ENCODE peak calls at places on chromosomes 6 and 20, in six cellular contexts. K is spleen, L is neural progenitor cell, O is AG09309, B is Peyer's patch, J is WERI-Rb-1. F is an unnamed sample.

GRCh38 chr6:32194825-32195651 is 2.6 kb upstream of the GPSM3 start:
- DNase-seq in B (peak; percentile 40), O (peak; percentile 18), K (no peak), L (peak; percentile 53), J (peak; percentile 74), F (no peak)

GRCh38 chr20:19880256-19881079 is 122.4 kb downstream of the RIN2 start:
- DNase-seq in B (no peak), K (no peak), J (no peak), L (no peak), O (peak; percentile 72), F (no peak)

GRCh38 chr20:4780245-4780644 is 58.5 kb downstream of the PRND start:
- DNase-seq in J (no peak), K (no peak), B (no peak), O (no peak), L (no peak), F (no peak)

GRCh38 chr20:20021835-20022234 is 4.7 kb downstream of the NAA20 start:
- DNase-seq in K (no peak), O (no peak), J (no peak), L (no peak), B (no peak), F (no peak)

GRCh38 chr20:46206025-46206424 is 87.9 kb downstream of the CD40 start:
- DNase-seq in B (no peak), J (no peak), K (peak; percentile 87), O (no peak), L (no peak), F (peak; percentile 31)

GRCh38 chr6:92201618-92202017 is 1217.7 kb downstream of the EPHA7 start:
- DNase-seq in K (no peak), B (no peak), L (no peak), J (no peak), O (no peak), F (no peak)

GRCh38 chr6:2630891-2631458 is 119.7 kb downstream of the MYLK4 start:
- DNase-seq in O (no peak), K (no peak), L (no peak), B (no peak), J (no peak), F (peak; percentile 56)

GRCh38 chr6:71446084-71446869 is 157.7 kb downstream of the OGFRL1 start:
- DNase-seq in O (no peak), L (no peak), B (no peak), J (no peak), K (no peak), F (no peak)

GRCh38 chr20:58392286-58392685 is 3.3 kb downstream of the VAPB start:
- DNase-seq in O (no peak), K (no peak), L (no peak), J (no peak), B (no peak), F (no peak)
- TF ChIP-seq CTCF in O (no peak), K (no peak), L (no peak), J (no peak), B (no peak), F (no peak)

DNA sequence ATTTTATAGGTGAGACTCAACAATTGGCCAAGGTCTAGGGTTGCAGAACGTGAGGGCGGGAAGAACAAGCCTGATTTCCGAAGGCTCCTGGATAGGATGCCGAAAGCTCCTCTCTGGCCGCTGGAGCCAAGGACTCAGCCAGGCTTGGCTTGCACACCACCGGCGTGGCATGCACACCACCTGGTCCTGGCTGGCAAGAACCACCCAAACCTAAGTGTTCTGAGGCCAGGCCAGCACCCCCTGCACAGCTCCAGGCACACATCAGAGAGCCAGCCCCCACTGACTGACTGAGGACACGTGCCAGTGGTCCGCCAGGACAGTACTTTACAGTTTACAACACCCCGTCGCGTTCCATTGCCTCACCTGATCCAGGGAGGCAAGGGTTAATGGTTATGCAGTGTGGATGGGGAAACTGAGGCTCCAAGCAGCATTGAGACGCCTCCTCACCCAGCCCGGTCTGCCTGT is 414 bp downstream of the TGM2 start:
- DNase-seq in B (no peak), J (no peak), O (no peak), L (no peak), K (no peak), F (no peak)
- H3K4me3 ChIP-seq in B (peak overlapping the region; percentile 48), J (no peak overlapping the region), O (peak overlapping the region; percentile 49), L (peak overlapping the region; percentile 42), K (peak overlapping the region; percentile 29), F (peak overlapping the region; percentile 26)

GRCh38 chr6:100775667-100776066 is 105.5 kb downstream of the ASCC3 start:
- DNase-seq in B (no peak), L (no peak), K (no peak), O (no peak), J (no peak), F (no peak)
- TF ChIP-seq CTCF in B (no peak), L (peak; percentile 11), K (no peak), O (no peak), J (no peak), F (no peak)

GRCh38 chr6:42369568-42369967 is 82.2 kb downstream of the TRERF1 start:
- DNase-seq in J (no peak), B (peak; percentile 52), O (no peak), K (no peak), L (no peak), F (no peak)
- H3K4me3 ChIP-seq in J (no peak overlapping the region), B (no peak overlapping the region), O (no peak overlapping the region), K (no peak overlapping the region), L (no peak overlapping the region), F (no peak overlapping the region)

F was measured in HFF-Myc.